ENCODE peak calls at places on chromosomes 1 and 21, in four cellular contexts. X is AG04450, Y is tibial nerve, G is breast epithelium. T is an unnamed sample.

GRCh38 chr1:19260211-19261138 is 8.9 kb downstream of the MRTO4 start:
- DNase-seq in X (peak; percentile 59), Y (no peak), G (no peak), T (no peak)

GRCh38 chr1:19457555-19457954 is 27.8 kb downstream of the CAPZB start:
- DNase-seq in Y (no peak), G (no peak), X (no peak), T (no peak)

GRCh38 chr21:33039542-33039941 is 13.8 kb downstream of the OLIG2 start:
- DNase-seq in Y (peak; percentile 43), G (no peak), X (no peak), T (peak; percentile 36)

GRCh38 chr1:212098340-212098739 is 62.8 kb downstream of the DTL start:
- DNase-seq in G (no peak), Y (no peak), X (no peak), T (no peak)

GRCh38 chr1:156833598-156833997 is 16.9 kb upstream of the SH2D2A start:
- DNase-seq in X (no peak), Y (no peak), G (no peak), T (no peak)

GRCh38 chr1:31812158-31812829 is 3.5 kb downstream of the SPOCD1 start:
- DNase-seq in G (no peak), X (no peak), Y (no peak), T (no peak)

GRCh38 chr21:36820176-36821031 is 121.5 kb downstream of the SIM2 start:
- DNase-seq in G (no peak), X (no peak), Y (no peak), T (no peak)

GRCh38 chr1:42765832-42766722 is 751 bp downstream of the P3H1 start:
- DNase-seq in Y (no peak), G (no peak), X (peak; percentile 64), T (peak; percentile 61)

GRCh38 chr1:204587621-204588020 is 71.4 kb downstream of the MDM4 start:
- DNase-seq in X (no peak), G (no peak), Y (no peak), T (no peak)

DNA sequence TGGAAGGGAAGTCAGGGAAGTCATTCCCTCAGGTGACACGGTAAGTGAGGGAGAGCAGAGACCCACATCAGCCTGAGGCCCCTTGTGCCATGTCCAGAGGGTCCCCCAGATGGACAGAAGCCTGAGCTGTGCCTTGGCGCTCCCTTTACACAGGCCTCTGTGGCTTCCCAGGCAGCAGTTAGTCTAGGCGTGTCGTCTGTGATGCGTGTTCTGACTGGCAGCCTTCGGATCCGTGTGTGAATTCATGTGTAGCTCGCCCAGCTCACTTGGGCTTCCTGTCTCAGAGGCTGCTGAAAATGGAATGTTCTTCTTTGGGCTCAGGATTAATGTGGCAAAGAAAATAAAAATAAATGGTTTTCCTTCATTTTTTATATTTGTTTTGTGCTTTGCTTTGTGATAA is 28.3 kb downstream of the PRMT2 start:
- DNase-seq in X (no peak), Y (no peak), G (no peak), T (no peak)
- H3K27ac ChIP-seq in X (no peak overlapping the region), Y (no peak overlapping the region), G (no peak overlapping the region), T (no peak overlapping the region)

DNA sequence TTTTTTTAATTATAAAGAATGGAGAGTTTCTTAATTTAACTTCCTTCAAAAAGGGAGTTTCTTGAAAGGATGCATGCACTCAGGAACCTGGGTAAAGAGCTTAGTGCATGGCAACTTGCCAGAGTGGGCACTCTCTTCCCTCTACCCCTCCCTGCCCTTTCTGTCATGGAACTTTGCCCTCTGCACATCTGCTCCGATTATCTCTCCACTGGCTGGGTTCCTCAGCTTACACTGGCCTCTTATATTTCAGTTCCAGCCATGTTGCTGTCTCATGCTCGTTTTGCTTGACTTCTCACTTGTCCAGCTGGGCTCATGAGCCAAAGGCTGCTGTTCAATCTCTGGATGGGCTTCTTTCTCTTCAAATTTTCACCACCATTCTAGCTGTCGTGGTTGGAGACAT is 87.0 kb downstream of the NCAM2 start:
- DNase-seq in G (no peak), X (no peak), Y (no peak), T (no peak)
- H3K27ac ChIP-seq in G (no peak overlapping the region), X (no peak overlapping the region), Y (no peak overlapping the region), T (no peak overlapping the region)

GRCh38 chr1:207882692-207883091 is 28.2 kb downstream of the CD34 start:
- DNase-seq in Y (no peak), X (no peak), G (no peak), T (no peak)

GRCh38 chr1:207885129-207886032 is 25.5 kb downstream of the CD34 start:
- DNase-seq in G (peak; percentile 83), X (peak; percentile 76), Y (peak; percentile 76), T (peak; percentile 73)

GRCh38 chr1:207883104-207883651 is 27.7 kb downstream of the CD34 start:
- DNase-seq in Y (no peak), G (no peak), X (no peak), T (no peak)

GRCh38 chr1:207883660-207884245 is 27.2 kb downstream of the CD34 start:
- DNase-seq in Y (no peak), X (no peak), G (no peak), T (no peak)

GRCh38 chr1:207884276-207885029 is 26.5 kb downstream of the CD34 start:
- DNase-seq in Y (no peak), X (no peak), G (no peak), T (no peak)
- H3K27ac ChIP-seq in Y (peak overlapping the region; percentile 48), X (no peak overlapping the region), G (peak overlapping the region; percentile 9), T (peak overlapping the region; percentile 18)

DNA sequence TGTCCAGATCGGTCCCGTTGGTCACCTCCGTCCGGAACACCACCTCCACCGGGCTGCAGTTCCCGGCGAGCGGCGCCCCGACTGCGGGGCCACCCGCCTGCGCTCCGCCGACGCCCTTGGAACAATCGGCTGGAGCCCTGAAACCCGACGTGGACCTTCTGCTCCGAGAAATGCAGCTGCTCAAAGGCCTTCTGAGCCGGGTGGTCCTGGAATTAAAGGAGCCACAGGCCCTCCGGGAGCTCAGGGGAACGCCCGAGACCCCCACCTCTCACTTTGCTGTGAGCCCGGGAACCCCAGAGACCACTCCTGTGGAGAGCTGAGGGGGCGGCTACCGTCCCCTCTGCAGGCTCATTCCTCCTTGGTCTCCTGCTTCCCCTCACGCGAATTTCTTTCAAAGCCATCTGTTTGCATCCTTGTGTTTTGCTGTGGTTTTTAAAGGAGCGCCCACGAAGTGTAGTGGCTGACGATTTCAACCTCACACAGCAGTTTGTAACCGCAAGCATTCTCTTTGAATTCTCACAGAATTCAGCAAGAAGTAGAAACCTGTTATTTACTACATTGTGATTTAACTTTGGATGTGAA is 6.1 kb downstream of the FCRLB start:
- DNase-seq in G (no peak), Y (no peak), X (peak; percentile 74), T (no peak)
- H3K27ac ChIP-seq in G (peak overlapping the region; percentile 86), Y (peak overlapping the region; percentile 74), X (peak overlapping the region; percentile 97), T (peak overlapping the region; percentile 68)

DNA sequence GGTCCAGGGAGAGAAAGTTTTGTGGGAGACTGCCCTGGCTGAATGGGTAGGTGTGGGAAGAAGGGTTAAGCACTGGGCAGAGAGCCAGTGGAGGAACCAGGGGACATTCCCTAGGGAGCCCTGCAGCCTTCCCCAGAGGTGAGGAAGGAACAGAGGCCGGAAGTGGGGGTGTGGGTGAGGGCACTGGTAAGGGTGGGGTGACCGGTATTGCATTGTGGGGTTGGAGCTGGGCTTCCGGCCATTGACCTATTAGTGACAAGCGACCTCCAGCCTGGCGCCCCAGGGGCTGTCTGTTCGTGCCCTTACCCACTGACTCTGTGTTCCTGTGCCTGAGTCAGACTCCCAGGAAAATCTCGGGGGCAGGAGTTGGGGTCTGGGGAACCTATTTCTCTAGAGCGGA is 3.5 kb upstream of the TSPAN1 start:
- DNase-seq in X (no peak), G (no peak), Y (no peak), T (no peak)
- H3K27ac ChIP-seq in X (no peak overlapping the region), G (peak overlapping the region; percentile 83), Y (no peak overlapping the region), T (peak overlapping the region; percentile 5)

GRCh38 chr1:39819091-39819812 is 30.6 kb upstream of the BMP8B start:
- DNase-seq in G (no peak), Y (no peak), X (no peak), T (no peak)
- H3K27ac ChIP-seq in G (no peak overlapping the region), Y (no peak overlapping the region), X (no peak overlapping the region), T (no peak overlapping the region)

DNA sequence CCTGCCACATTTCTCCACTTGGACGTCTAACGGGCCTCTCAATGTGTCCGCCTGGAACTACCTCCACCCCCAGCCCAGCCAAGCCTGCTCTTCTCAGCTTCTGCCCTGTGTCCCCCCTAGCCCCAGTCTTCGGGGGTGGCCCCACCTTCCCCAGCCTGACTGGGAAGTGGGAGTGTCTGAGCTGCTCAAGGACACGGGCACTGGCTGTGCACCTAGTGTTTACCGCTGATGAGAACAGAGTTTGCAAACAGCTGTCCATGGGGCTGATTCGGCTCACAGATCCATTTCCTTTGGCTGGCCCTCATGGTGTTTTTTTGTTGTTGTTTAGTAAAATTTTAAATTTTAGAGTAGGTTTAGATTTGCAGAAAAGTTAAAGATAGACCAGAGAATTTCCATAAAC is 121.1 kb downstream of the PTPRU start:
- DNase-seq in X (no peak), G (no peak), Y (no peak), T (no peak)
- H3K27ac ChIP-seq in X (no peak overlapping the region), G (no peak overlapping the region), Y (no peak overlapping the region), T (no peak overlapping the region)

GRCh38 chr1:116889417-116889816 is 20.3 kb upstream of the PTGFRN start:
- DNase-seq in G (no peak), X (no peak), Y (no peak), T (no peak)

GRCh38 chr1:116891396-116892072 is 18.2 kb upstream of the PTGFRN start:
- DNase-seq in X (no peak), G (no peak), Y (no peak), T (no peak)

GRCh38 chr1:116882866-116883265 is 26.9 kb upstream of the PTGFRN start:
- DNase-seq in G (no peak), Y (no peak), X (no peak), T (no peak)

GRCh38 chr1:116886532-116886931 is 23.2 kb upstream of the PTGFRN start:
- DNase-seq in G (no peak), X (no peak), Y (no peak), T (no peak)

DNA sequence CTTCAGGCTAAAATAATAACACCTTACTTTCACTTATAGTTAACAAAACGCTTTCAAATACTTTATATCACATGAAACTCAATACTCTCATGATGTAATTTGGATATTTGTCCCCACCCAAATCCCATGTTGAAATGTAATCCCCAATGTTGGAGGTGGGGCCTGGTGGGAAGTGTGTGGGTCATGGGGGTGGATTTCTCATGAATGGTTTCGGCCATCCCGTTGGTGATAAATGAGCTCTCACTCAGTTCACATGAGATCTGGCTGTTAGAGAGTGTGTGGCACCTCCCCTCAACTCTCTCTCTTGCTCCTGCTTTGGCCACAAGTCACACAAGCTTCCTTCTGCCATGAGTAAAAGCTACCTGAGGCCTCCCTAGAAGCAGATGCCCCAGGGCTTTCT is 22.5 kb upstream of the PTGFRN start:
- DNase-seq in Y (no peak), G (no peak), X (no peak), T (no peak)
- H3K27ac ChIP-seq in Y (no peak overlapping the region), G (no peak overlapping the region), X (no peak overlapping the region), T (no peak overlapping the region)

DNA sequence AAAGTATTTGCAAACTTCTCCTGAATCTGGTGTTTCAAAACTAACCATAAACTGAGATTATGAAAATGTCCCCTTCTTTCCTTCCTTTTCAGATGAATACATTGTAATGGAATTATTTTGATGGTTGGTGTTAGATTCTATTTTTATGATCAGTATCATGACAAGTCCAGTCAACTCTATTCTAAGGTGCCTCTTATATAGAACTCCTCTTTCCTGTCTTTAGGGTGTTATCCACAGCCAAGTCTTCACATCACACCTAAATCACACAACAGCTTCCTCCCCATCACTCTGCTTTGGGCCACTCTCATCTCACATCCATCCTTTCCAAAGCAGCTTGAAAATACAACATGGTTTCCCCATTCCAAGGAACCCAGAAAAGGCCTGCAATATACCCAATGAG is 62.1 kb upstream of the EPS8L3 start:
- DNase-seq in Y (no peak), G (no peak), X (no peak), T (no peak)
- H3K27ac ChIP-seq in Y (no peak overlapping the region), G (peak overlapping the region; percentile 52), X (no peak overlapping the region), T (no peak overlapping the region)

T was measured in caudate nucleus.